ENCODE peak calls at places on chromosomes 1 and 21, in nine cellular contexts. P, A, S, M, U, T, N, R and O are unnamed samples.

GRCh38 chr1:33137800-33138199 is 44.0 kb downstream of the TRIM62 start:
- DNase-seq in P (peak; percentile 63), A (peak; percentile 29), S (peak; percentile 87), M (peak; percentile 27), U (no peak), T (peak; percentile 58), N (no peak), R (peak; percentile 44), O (no peak)

GRCh38 chr1:46062651-46063319 is 69.6 kb downstream of the PIK3R3 start:
- DNase-seq in P (peak; percentile 7), A (no peak), S (no peak), M (peak; percentile 22), U (no peak), T (no peak), N (no peak), R (no peak), O (no peak)

GRCh38 chr1:147843486-147843885 is 59.1 kb upstream of the GJA8 start:
- DNase-seq in P (no peak), A (no peak), S (no peak), M (no peak), U (no peak), T (no peak), N (no peak), R (no peak), O (no peak)

GRCh38 chr1:183444243-183444642 is 26.1 kb upstream of the NMNAT2 start:
- DNase-seq in P (peak; percentile 37), A (peak; percentile 52), S (peak; percentile 30), M (peak; percentile 31), U (no peak), T (no peak), N (no peak), R (no peak), O (no peak)

GRCh38 chr21:37855568-37856391 is 60.5 kb downstream of the KCNJ6 start:
- DNase-seq in P (peak; percentile 50), A (peak; percentile 90), S (peak; percentile 9), M (peak; percentile 89), U (no peak), T (no peak), N (no peak), R (no peak), O (no peak)

GRCh38 chr1:78441921-78442320 is 48.9 kb upstream of the PTGFR start:
- DNase-seq in P (no peak), A (no peak), S (no peak), M (peak; percentile 27), U (no peak), T (no peak), N (no peak), R (no peak), O (no peak)

GRCh38 chr1:36321119-36321951 is 2.1 kb downstream of the EVA1B start:
- DNase-seq in P (peak; percentile 97), A (peak; percentile 66), S (peak; percentile 89), M (peak; percentile 94), U (peak; percentile 86), T (peak; percentile 84), N (peak; percentile 73), R (peak; percentile 86), O (peak; percentile 90)

GRCh38 chr1:43708006-43708412 is 673 bp downstream of the ST3GAL3 start:
- DNase-seq in P (peak; percentile 41), A (no peak), S (no peak), M (peak; percentile 57), U (no peak), T (no peak), N (no peak), R (no peak), O (no peak)

GRCh38 chr1:231315887-231316286 is 21.8 kb downstream of the EXOC8 start:
- DNase-seq in P (peak; percentile 48), A (no peak), S (peak; percentile 65), M (peak; percentile 9), U (peak; percentile 58), T (peak; percentile 36), N (no peak), R (peak; percentile 24), O (no peak)

GRCh38 chr1:224245188-224245587 is 62.1 kb downstream of the DEGS1 start:
- DNase-seq in P (peak; percentile 66), A (peak; percentile 20), S (no peak), M (peak; percentile 55), U (peak; percentile 82), T (peak; percentile 60), N (no peak), R (peak; percentile 66), O (peak; percentile 35)

DNA sequence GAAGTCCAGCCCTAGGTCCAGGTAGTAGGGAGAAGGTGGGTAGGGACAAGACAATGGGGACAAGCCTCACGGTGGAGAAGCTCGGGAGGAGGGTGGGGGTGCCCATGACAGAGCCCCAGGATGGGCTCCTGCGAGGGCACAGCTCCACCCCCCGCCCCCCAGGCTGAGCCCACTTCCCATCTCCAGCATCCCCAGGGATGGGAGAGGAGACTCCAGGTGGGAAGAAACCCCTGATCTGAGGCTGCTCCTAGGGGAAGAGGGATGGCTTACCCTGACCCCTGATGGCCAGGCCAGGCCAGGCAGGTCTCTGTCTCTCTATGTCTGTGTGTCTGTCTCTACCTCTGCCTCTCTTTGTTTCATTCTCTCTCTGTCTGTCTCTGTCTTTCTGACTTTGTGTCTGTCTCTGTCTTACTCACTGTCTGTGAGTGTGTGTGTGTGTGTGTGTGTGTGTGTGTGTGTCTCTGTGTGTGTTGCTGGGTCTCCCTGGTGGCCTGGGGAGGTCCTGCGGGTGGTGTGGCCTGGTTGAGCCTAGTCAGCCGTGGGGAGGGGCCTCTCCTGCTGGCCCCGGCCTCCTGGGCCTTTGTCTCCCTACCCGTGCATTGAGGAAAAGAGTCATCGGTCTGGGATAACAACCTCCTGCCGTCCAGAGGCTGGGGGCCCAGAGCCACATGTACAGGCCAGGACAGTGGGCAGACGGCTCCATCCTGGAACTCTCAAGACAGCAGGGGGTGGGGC is 45.7 kb downstream of the WNT9A start:
- DNase-seq in P (peak; percentile 31), A (peak; percentile 45), S (peak; percentile 41), M (peak; percentile 11), U (no peak), T (peak; percentile 5), N (no peak), R (peak; percentile 4), O (no peak)
- TF ChIP-seq CTCF in P (no peak), A (no peak), S (peak; percentile 34), M (no peak), U (no peak), T (no peak), N (no peak), R (no peak), O (peak; percentile 37)

GRCh38 chr1:93129507-93130099 is 50.5 kb downstream of the MTF2 start:
- DNase-seq in P (no peak), A (no peak), S (no peak), M (no peak), U (no peak), T (no peak), N (no peak), R (no peak), O (no peak)

GRCh38 chr1:93123141-93123783 is 44.2 kb downstream of the MTF2 start:
- DNase-seq in P (no peak), A (peak; percentile 17), S (no peak), M (peak; percentile 50), U (no peak), T (no peak), N (no peak), R (no peak), O (no peak)

GRCh38 chr1:93120614-93121013 is 41.5 kb downstream of the MTF2 start:
- DNase-seq in P (no peak), A (no peak), S (no peak), M (no peak), U (no peak), T (no peak), N (no peak), R (no peak), O (no peak)

DNA sequence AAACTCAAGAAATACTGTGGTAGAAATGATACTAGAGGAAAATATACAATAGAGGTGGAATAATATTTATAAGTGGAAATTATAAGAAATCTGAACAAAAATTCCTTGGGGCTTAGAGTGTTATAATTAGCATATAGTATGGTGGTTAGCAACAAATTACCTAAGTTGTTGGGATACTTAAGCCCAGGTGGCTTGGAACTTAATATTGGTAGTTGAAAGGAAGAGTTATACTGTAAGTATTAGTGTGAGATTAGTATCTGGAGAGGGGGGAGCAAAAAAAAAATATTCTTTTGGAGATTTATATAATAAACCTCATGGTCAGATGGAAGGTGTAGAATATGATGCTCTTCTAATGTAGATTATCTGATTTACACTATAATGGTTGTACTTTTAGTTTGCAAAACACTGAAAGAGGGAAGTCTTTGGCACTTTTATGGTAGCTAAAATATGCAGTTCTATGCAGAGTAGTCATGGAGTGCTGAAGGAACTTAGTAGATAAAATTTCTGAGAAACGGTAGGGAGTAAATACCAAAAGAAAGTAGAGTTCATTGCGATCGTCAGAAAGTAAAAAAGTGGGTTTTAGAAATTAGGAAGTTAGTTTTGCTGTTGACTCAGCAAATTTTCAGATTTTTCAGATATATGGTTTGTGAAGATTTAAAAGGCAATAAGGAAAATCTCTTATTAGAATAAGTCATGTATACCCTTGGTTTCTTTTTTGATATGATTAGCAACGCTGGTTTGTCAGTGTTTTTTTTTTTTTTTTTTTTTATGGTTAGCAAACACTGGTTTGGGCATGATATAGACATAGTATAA is 45.7 kb downstream of the MTF2 start:
- DNase-seq in P (no peak), A (no peak), S (no peak), M (no peak), U (no peak), T (no peak), N (no peak), R (no peak), O (no peak)
- H3K4me3 ChIP-seq in P (no peak overlapping the region), A (no peak overlapping the region), S (no peak overlapping the region), M (no peak overlapping the region), U (no peak overlapping the region), T (no peak overlapping the region), N (no peak overlapping the region), R (no peak overlapping the region), O (no peak overlapping the region)

GRCh38 chr1:154741747-154742495 is 128.2 kb downstream of the KCNN3 start:
- DNase-seq in P (peak; percentile 69), A (peak; percentile 66), S (peak; percentile 54), M (no peak), U (peak; percentile 48), T (peak; percentile 36), N (no peak), R (no peak), O (no peak)
- TF ChIP-seq CTCF in P (peak; percentile 10), A (no peak), S (peak; percentile 47), M (no peak), U (no peak), T (no peak), N (no peak), R (peak; percentile 34), O (no peak)

GRCh38 chr1:212529211-212529731 is 79.3 kb upstream of the ATF3 start:
- DNase-seq in P (no peak), A (peak; percentile 58), S (no peak), M (peak; percentile 61), U (peak; percentile 56), T (no peak), N (no peak), R (no peak), O (peak; percentile 16)
- H3K4me3 ChIP-seq in P (no peak overlapping the region), A (no peak overlapping the region), S (no peak overlapping the region), M (no peak overlapping the region), U (no peak overlapping the region), T (no peak overlapping the region), N (no peak overlapping the region), R (no peak overlapping the region), O (no peak overlapping the region)

DNA sequence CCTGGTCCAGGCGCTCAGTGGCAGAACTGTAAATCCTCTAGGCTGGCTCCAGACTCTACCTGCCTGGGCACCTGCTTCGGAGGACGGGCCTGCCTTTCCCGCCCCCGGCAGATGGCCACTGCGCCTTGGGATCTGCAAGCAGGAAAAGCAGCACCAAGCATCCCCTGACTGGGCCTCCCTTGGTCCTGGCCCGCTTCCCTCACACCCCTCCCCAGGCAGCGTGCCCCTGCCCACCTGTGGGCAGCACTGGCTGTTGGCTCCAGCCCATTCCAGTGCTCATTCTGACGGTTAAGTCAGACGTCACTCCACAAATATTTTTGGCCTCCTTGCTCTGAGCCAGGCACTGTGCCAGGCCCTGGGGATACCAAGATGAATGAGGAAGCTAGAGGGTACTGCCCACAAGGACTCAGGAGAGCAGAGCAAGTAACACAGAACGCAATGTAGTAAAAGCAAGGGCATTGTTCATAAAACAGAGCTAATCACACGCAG is 22.0 kb upstream of the BLACAT1 start:
- DNase-seq in P (peak; percentile 81), A (peak; percentile 78), S (no peak), M (peak; percentile 33), U (peak; percentile 62), T (peak; percentile 57), N (no peak), R (peak; percentile 48), O (peak; percentile 20)
- TF ChIP-seq CTCF in P (no peak), A (no peak), S (no peak), M (no peak), U (no peak), T (no peak), N (no peak), R (no peak), O (no peak)